ENCODE peak calls at places on chromosomes 1 and 21, in seven cellular contexts. One of them, this sample, is unnamed.

GRCh38 chr1:221712776-221713431 is 29.0 kb downstream of the DUSP10 start:
- DNase-seq in kidney: peak; percentile 58
- DNase-seq in NT2/D1: no peak
- DNase-seq in heart right ventricle: peak; percentile 11
- DNase-seq in tibial artery: no peak
- DNase-seq in mesenchymal stem cell: no peak
- DNase-seq in prostate gland: no peak
- DNase-seq in this sample: peak; percentile 43

GRCh38 chr21:44871576-44872265 is 1.8 kb downstream of the PTTG1IP start:
- DNase-seq in mesenchymal stem cell: peak; percentile 88
- DNase-seq in heart right ventricle: peak; percentile 11
- DNase-seq in tibial artery: peak; percentile 77
- DNase-seq in NT2/D1: no peak
- DNase-seq in prostate gland: peak; percentile 47
- DNase-seq in kidney: peak; percentile 73
- DNase-seq in this sample: no peak

GRCh38 chr1:238690415-238690814 is 696.0 kb upstream of the CHRM3 start:
- DNase-seq in kidney: no peak
- DNase-seq in prostate gland: no peak
- DNase-seq in NT2/D1: no peak
- DNase-seq in tibial artery: no peak
- DNase-seq in mesenchymal stem cell: peak; percentile 23
- DNase-seq in heart right ventricle: no peak
- DNase-seq in this sample: no peak

GRCh38 chr1:78825561-78825960 is 175.9 kb downstream of the IFI44 start:
- DNase-seq in mesenchymal stem cell: no peak
- DNase-seq in tibial artery: no peak
- DNase-seq in prostate gland: no peak
- DNase-seq in kidney: no peak
- DNase-seq in NT2/D1: no peak
- DNase-seq in heart right ventricle: no peak
- DNase-seq in this sample: no peak

GRCh38 chr1:98783821-98784220 is 122.3 kb downstream of the SNX7 start:
- DNase-seq in kidney: no peak
- DNase-seq in prostate gland: no peak
- DNase-seq in tibial artery: no peak
- DNase-seq in heart right ventricle: no peak
- DNase-seq in NT2/D1: peak; percentile 56
- DNase-seq in mesenchymal stem cell: no peak
- DNase-seq in this sample: no peak

GRCh38 chr1:113797472-113797871 is 14.8 kb downstream of the RSBN1 start:
- DNase-seq in tibial artery: no peak
- DNase-seq in NT2/D1: no peak
- DNase-seq in mesenchymal stem cell: no peak
- DNase-seq in heart right ventricle: no peak
- DNase-seq in kidney: no peak
- DNase-seq in prostate gland: no peak
- DNase-seq in this sample: no peak

GRCh38 chr1:221350091-221350490 is 391.8 kb downstream of the DUSP10 start:
- DNase-seq in kidney: no peak
- DNase-seq in tibial artery: no peak
- DNase-seq in NT2/D1: no peak
- DNase-seq in heart right ventricle: no peak
- DNase-seq in mesenchymal stem cell: no peak
- DNase-seq in prostate gland: no peak
- DNase-seq in this sample: no peak

GRCh38 chr1:3372317-3372716 is 82.1 kb upstream of the ARHGEF16 start:
- DNase-seq in kidney: no peak
- DNase-seq in heart right ventricle: no peak
- DNase-seq in mesenchymal stem cell: no peak
- DNase-seq in prostate gland: no peak
- DNase-seq in tibial artery: no peak
- DNase-seq in NT2/D1: no peak
- DNase-seq in this sample: no peak

GRCh38 chr21:29372063-29372802 is 73.5 kb downstream of the BACH1 start:
- DNase-seq in kidney: no peak
- DNase-seq in NT2/D1: peak; percentile 89
- DNase-seq in tibial artery: peak; percentile 45
- DNase-seq in mesenchymal stem cell: peak; percentile 84
- DNase-seq in heart right ventricle: no peak
- DNase-seq in prostate gland: peak; percentile 76
- DNase-seq in this sample: no peak

GRCh38 chr1:221437171-221437570 is 304.7 kb downstream of the DUSP10 start:
- DNase-seq in heart right ventricle: no peak
- DNase-seq in NT2/D1: no peak
- DNase-seq in prostate gland: no peak
- DNase-seq in tibial artery: no peak
- DNase-seq in kidney: no peak
- DNase-seq in mesenchymal stem cell: peak; percentile 22
- DNase-seq in this sample: no peak

GRCh38 chr1:150066838-150067183 is 765 bp upstream of the VPS45 start:
- DNase-seq in tibial artery: peak; percentile 25
- DNase-seq in mesenchymal stem cell: no peak
- DNase-seq in prostate gland: peak; percentile 42
- DNase-seq in heart right ventricle: peak; percentile 46
- DNase-seq in kidney: peak; percentile 86
- DNase-seq in NT2/D1: peak; percentile 50
- DNase-seq in this sample: peak; percentile 74

GRCh38 chr1:226983998-226984364 is 43.9 kb downstream of the COQ8A start:
- DNase-seq in heart right ventricle: no peak
- DNase-seq in tibial artery: no peak
- DNase-seq in prostate gland: no peak
- DNase-seq in mesenchymal stem cell: no peak
- DNase-seq in NT2/D1: no peak
- DNase-seq in kidney: peak; percentile 29
- DNase-seq in this sample: no peak

GRCh38 chr1:225652726-225653462 is at the start of gene ENAH:
- DNase-seq in prostate gland: peak; percentile 78
- DNase-seq in kidney: peak; percentile 93
- DNase-seq in mesenchymal stem cell: peak; percentile 84
- DNase-seq in heart right ventricle: peak; percentile 87
- DNase-seq in NT2/D1: peak; percentile 75
- DNase-seq in tibial artery: peak; percentile 75
- DNase-seq in this sample: peak; percentile 91

GRCh38 chr1:18530567-18531502 is 50.1 kb downstream of the KLHDC7A start:
- DNase-seq in mesenchymal stem cell: no peak
- DNase-seq in NT2/D1: no peak
- DNase-seq in tibial artery: no peak
- DNase-seq in kidney: no peak
- DNase-seq in heart right ventricle: no peak
- DNase-seq in prostate gland: no peak
- DNase-seq in this sample: no peak

GRCh38 chr1:15757575-15758401 is 807 bp upstream of the FBLIM1 start:
- DNase-seq in kidney: peak; percentile 93
- DNase-seq in tibial artery: no peak
- DNase-seq in heart right ventricle: no peak
- DNase-seq in mesenchymal stem cell: peak; percentile 73
- DNase-seq in prostate gland: no peak
- DNase-seq in NT2/D1: no peak
- DNase-seq in this sample: no peak

GRCh38 chr21:44428281-44428942 is 26.9 kb upstream of the LRRC3 start:
- DNase-seq in prostate gland: no peak
- DNase-seq in tibial artery: peak; percentile 4
- DNase-seq in kidney: peak; percentile 28
- DNase-seq in NT2/D1: peak; percentile 80
- DNase-seq in mesenchymal stem cell: peak; percentile 2
- DNase-seq in heart right ventricle: no peak
- DNase-seq in this sample: peak; percentile 28

GRCh38 chr1:204760350-204761134 is 75.0 kb upstream of the LRRN2 start:
- DNase-seq in NT2/D1: no peak
- DNase-seq in kidney: no peak
- DNase-seq in tibial artery: no peak
- DNase-seq in heart right ventricle: no peak
- DNase-seq in prostate gland: no peak
- DNase-seq in mesenchymal stem cell: no peak
- DNase-seq in this sample: no peak

GRCh38 chr1:198699167-198700015 is 60.6 kb downstream of the PTPRC start:
- DNase-seq in kidney: peak; percentile 78
- DNase-seq in NT2/D1: peak; percentile 62
- DNase-seq in heart right ventricle: peak; percentile 34
- DNase-seq in prostate gland: peak; percentile 37
- DNase-seq in tibial artery: no peak
- DNase-seq in mesenchymal stem cell: peak; percentile 48
- DNase-seq in this sample: peak; percentile 83

GRCh38 chr1:36486436-36487335 is 4.0 kb upstream of the CSF3R start:
- DNase-seq in tibial artery: peak; percentile 57
- DNase-seq in kidney: peak; percentile 91
- DNase-seq in prostate gland: no peak
- DNase-seq in heart right ventricle: peak; percentile 37
- DNase-seq in mesenchymal stem cell: peak; percentile 50
- DNase-seq in NT2/D1: no peak
- DNase-seq in this sample: peak; percentile 70

GRCh38 chr1:46198026-46198826 is at the start of gene POMGNT1:
- DNase-seq in mesenchymal stem cell: peak; percentile 68
- DNase-seq in prostate gland: no peak
- DNase-seq in kidney: peak; percentile 88
- DNase-seq in heart right ventricle: peak; percentile 79
- DNase-seq in tibial artery: peak; percentile 60
- DNase-seq in NT2/D1: peak; percentile 35
- DNase-seq in this sample: peak; percentile 72

GRCh38 chr1:203627819-203628184 is 1.2 kb downstream of the ATP2B4 start:
- DNase-seq in mesenchymal stem cell: peak; percentile 70
- DNase-seq in prostate gland: no peak
- DNase-seq in tibial artery: peak; percentile 51
- DNase-seq in heart right ventricle: peak; percentile 25
- DNase-seq in NT2/D1: no peak
- DNase-seq in kidney: peak; percentile 78
- DNase-seq in this sample: no peak

GRCh38 chr21:22758478-22758877 is 1760.3 kb downstream of the NCAM2 start:
- DNase-seq in tibial artery: no peak
- DNase-seq in mesenchymal stem cell: no peak
- DNase-seq in kidney: no peak
- DNase-seq in NT2/D1: no peak
- DNase-seq in heart right ventricle: no peak
- DNase-seq in prostate gland: no peak
- DNase-seq in this sample: no peak

GRCh38 chr21:14526816-14527689 is 19.1 kb downstream of the SAMSN1 start:
- DNase-seq in heart right ventricle: no peak
- DNase-seq in NT2/D1: no peak
- DNase-seq in kidney: no peak
- DNase-seq in tibial artery: no peak
- DNase-seq in mesenchymal stem cell: no peak
- DNase-seq in prostate gland: no peak
- DNase-seq in this sample: no peak

GRCh38 chr1:68231627-68232303 is 558 bp downstream of the WLS start:
- DNase-seq in mesenchymal stem cell: peak; percentile 86
- DNase-seq in tibial artery: peak; percentile 78
- DNase-seq in kidney: peak; percentile 81
- DNase-seq in heart right ventricle: peak; percentile 48
- DNase-seq in NT2/D1: peak; percentile 33
- DNase-seq in prostate gland: peak; percentile 83
- DNase-seq in this sample: peak; percentile 67

GRCh38 chr1:66350001-66350547 is 183.9 kb upstream of the SGIP1 start:
- DNase-seq in NT2/D1: no peak
- DNase-seq in kidney: no peak
- DNase-seq in mesenchymal stem cell: no peak
- DNase-seq in heart right ventricle: no peak
- DNase-seq in prostate gland: peak; percentile 10
- DNase-seq in tibial artery: no peak
- DNase-seq in this sample: no peak
- H3K4me3 ChIP-seq in NT2/D1: no peak overlapping the region
- H3K4me3 ChIP-seq in kidney: no peak overlapping the region
- H3K4me3 ChIP-seq in mesenchymal stem cell: no peak overlapping the region
- H3K4me3 ChIP-seq in heart right ventricle: no peak overlapping the region
- H3K4me3 ChIP-seq in prostate gland: no peak overlapping the region
- H3K4me3 ChIP-seq in tibial artery: peak overlapping the region; percentile 12
- H3K4me3 ChIP-seq in this sample: no peak overlapping the region

GRCh38 chr1:56663846-56664245 is 18.7 kb downstream of the PRKAA2 start:
- DNase-seq in prostate gland: no peak
- DNase-seq in mesenchymal stem cell: no peak
- DNase-seq in tibial artery: no peak
- DNase-seq in kidney: no peak
- DNase-seq in NT2/D1: no peak
- DNase-seq in heart right ventricle: no peak
- DNase-seq in this sample: no peak
- H3K4me1 ChIP-seq in prostate gland: no peaks in the 10 kb centered on the region
- H3K4me1 ChIP-seq in mesenchymal stem cell: no peaks in the 10 kb centered on the region
- H3K4me1 ChIP-seq in tibial artery: no peaks in the 10 kb centered on the region
- H3K4me1 ChIP-seq in kidney: no peaks in the 10 kb centered on the region
- H3K4me1 ChIP-seq in NT2/D1: no peaks in the 10 kb centered on the region
- H3K4me1 ChIP-seq in heart right ventricle: peaks cover 21% of the 10 kb centered on the region
- H3K4me1 ChIP-seq in this sample: no peaks in the 10 kb centered on the region

GRCh38 chr1:41842282-41842681 is 76.4 kb downstream of the HIVEP3 start:
- DNase-seq in mesenchymal stem cell: no peak
- DNase-seq in heart right ventricle: no peak
- DNase-seq in tibial artery: no peak
- DNase-seq in NT2/D1: no peak
- DNase-seq in prostate gland: no peak
- DNase-seq in kidney: no peak
- DNase-seq in this sample: no peak
- H3K4me3 ChIP-seq in mesenchymal stem cell: no peak overlapping the region
- H3K4me3 ChIP-seq in heart right ventricle: no peak overlapping the region
- H3K4me3 ChIP-seq in tibial artery: no peak overlapping the region
- H3K4me3 ChIP-seq in NT2/D1: no peak overlapping the region
- H3K4me3 ChIP-seq in prostate gland: no peak overlapping the region
- H3K4me3 ChIP-seq in kidney: no peak overlapping the region
- H3K4me3 ChIP-seq in this sample: no peak overlapping the region

GRCh38 chr1:30857062-30857461 is 51.5 kb downstream of the SDC3 start:
- DNase-seq in kidney: peak; percentile 30
- DNase-seq in NT2/D1: no peak
- DNase-seq in heart right ventricle: no peak
- DNase-seq in mesenchymal stem cell: no peak
- DNase-seq in prostate gland: no peak
- DNase-seq in tibial artery: no peak
- DNase-seq in this sample: no peak

GRCh38 chr1:30856260-30856790 is 52.2 kb downstream of the SDC3 start:
- DNase-seq in NT2/D1: no peak
- DNase-seq in tibial artery: no peak
- DNase-seq in heart right ventricle: no peak
- DNase-seq in mesenchymal stem cell: peak; percentile 34
- DNase-seq in prostate gland: no peak
- DNase-seq in kidney: peak; percentile 25
- DNase-seq in this sample: no peak

GRCh38 chr1:30857964-30858363 is 50.6 kb downstream of the SDC3 start:
- DNase-seq in prostate gland: no peak
- DNase-seq in kidney: peak; percentile 50
- DNase-seq in mesenchymal stem cell: no peak
- DNase-seq in heart right ventricle: no peak
- DNase-seq in NT2/D1: no peak
- DNase-seq in tibial artery: no peak
- DNase-seq in this sample: no peak

GRCh38 chr1:30853350-30853749 is 55.2 kb downstream of the SDC3 start:
- DNase-seq in heart right ventricle: no peak
- DNase-seq in NT2/D1: no peak
- DNase-seq in tibial artery: no peak
- DNase-seq in kidney: peak; percentile 43
- DNase-seq in prostate gland: no peak
- DNase-seq in mesenchymal stem cell: peak; percentile 40
- DNase-seq in this sample: no peak

DNA sequence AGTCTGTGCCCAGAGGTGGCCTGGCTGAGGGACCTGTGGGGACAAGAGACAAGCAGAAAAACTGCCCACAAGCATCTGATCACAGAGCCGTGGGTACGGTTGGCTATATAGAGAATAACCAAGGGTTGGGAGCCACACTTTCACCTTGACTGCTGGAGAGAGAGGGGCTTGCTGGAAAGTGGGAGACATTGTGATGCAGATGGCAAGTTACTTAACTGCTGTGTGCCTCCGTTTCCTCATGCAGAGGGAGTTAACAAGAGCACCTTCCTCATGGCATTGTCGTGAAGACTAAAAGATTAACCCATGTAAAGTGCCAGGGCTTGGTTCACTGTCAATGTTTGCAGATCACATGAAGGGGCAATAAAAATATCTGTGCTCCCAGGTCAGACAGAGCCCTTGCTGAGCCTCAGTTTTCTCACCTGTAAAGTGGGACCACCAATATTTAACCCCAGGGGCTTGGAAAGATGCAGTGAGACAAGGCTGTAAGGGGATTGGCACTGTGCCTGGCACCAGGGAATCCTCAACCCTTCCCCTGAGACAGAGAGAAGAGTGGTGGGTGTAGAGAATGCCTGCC is 52.8 kb downstream of the SDC3 start:
- DNase-seq in kidney: peak; percentile 19
- DNase-seq in tibial artery: no peak
- DNase-seq in NT2/D1: no peak
- DNase-seq in prostate gland: no peak
- DNase-seq in mesenchymal stem cell: no peak
- DNase-seq in heart right ventricle: no peak
- DNase-seq in this sample: no peak
- H3K4me1 ChIP-seq in kidney: no peaks in the 10 kb centered on the region
- H3K4me1 ChIP-seq in tibial artery: no peaks in the 10 kb centered on the region
- H3K4me1 ChIP-seq in NT2/D1: peaks cover 19% of the 10 kb centered on the region
- H3K4me1 ChIP-seq in prostate gland: no peaks in the 10 kb centered on the region
- H3K4me1 ChIP-seq in mesenchymal stem cell: peaks cover 29% of the 10 kb centered on the region
- H3K4me1 ChIP-seq in heart right ventricle: peaks cover 26% of the 10 kb centered on the region
- H3K4me1 ChIP-seq in this sample: no peaks in the 10 kb centered on the region